ENCODE peak calls at places on chromosome 18, in seven cellular contexts. One of them, this sample, is unnamed.

GRCh38 chr18:48539406-48540328 is 836 bp downstream of the CTIF start:
- DNase-seq in NCI-H1105: peak
- DNase-seq in GM13977: peak
- DNase-seq in ovary: peak
- DNase-seq in stimulated activated CD4-positive, alpha-beta T cell treated with anti-CD3 and anti-CD28 coated beads, Interleukin-2, amount 100 ng/mL, for 24 hours: peak
- DNase-seq in hypothalamus: peak
- DNase-seq in activated T-cell treated with anti-CD3 and anti-CD28 coated beads for 24 hours: no peak
- DNase-seq in this sample: peak

GRCh38 chr18:57432765-57433400 is 2.3 kb upstream of the ONECUT2 start:
- DNase-seq in NCI-H1105: no peak
- DNase-seq in GM13977: no peak
- DNase-seq in ovary: no peak
- DNase-seq in stimulated activated CD4-positive, alpha-beta T cell treated with anti-CD3 and anti-CD28 coated beads, Interleukin-2, amount 100 ng/mL, for 24 hours: no peak
- DNase-seq in hypothalamus: no peak
- DNase-seq in activated T-cell treated with anti-CD3 and anti-CD28 coated beads for 24 hours: no peak
- DNase-seq in this sample: no peak

GRCh38 chr18:48893559-48894265 is 57.1 kb downstream of the SMAD7 start:
- DNase-seq in NCI-H1105: no peak
- DNase-seq in GM13977: no peak
- DNase-seq in ovary: no peak
- DNase-seq in stimulated activated CD4-positive, alpha-beta T cell treated with anti-CD3 and anti-CD28 coated beads, Interleukin-2, amount 100 ng/mL, for 24 hours: no peak
- DNase-seq in hypothalamus: no peak
- DNase-seq in activated T-cell treated with anti-CD3 and anti-CD28 coated beads for 24 hours: no peak
- DNase-seq in this sample: no peak

GRCh38 chr18:21933931-21934765 is 193.6 kb downstream of the MIB1 start:
- DNase-seq in NCI-H1105: no peak
- DNase-seq in GM13977: no peak
- DNase-seq in ovary: no peak
- DNase-seq in stimulated activated CD4-positive, alpha-beta T cell treated with anti-CD3 and anti-CD28 coated beads, Interleukin-2, amount 100 ng/mL, for 24 hours: no peak
- DNase-seq in hypothalamus: no peak
- DNase-seq in activated T-cell treated with anti-CD3 and anti-CD28 coated beads for 24 hours: no peak
- DNase-seq in this sample: no peak

GRCh38 chr18:32093106-32093511 is 1.4 kb downstream of the RNF138 start:
- DNase-seq in NCI-H1105: peak
- DNase-seq in GM13977: peak
- DNase-seq in ovary: no peak
- DNase-seq in stimulated activated CD4-positive, alpha-beta T cell treated with anti-CD3 and anti-CD28 coated beads, Interleukin-2, amount 100 ng/mL, for 24 hours: peak
- DNase-seq in hypothalamus: peak
- DNase-seq in activated T-cell treated with anti-CD3 and anti-CD28 coated beads for 24 hours: no peak
- DNase-seq in this sample: peak

GRCh38 chr18:76380791-76381405 is 114.1 kb downstream of the ZNF516 start:
- DNase-seq in NCI-H1105: no peak
- DNase-seq in GM13977: no peak
- DNase-seq in ovary: peak
- DNase-seq in stimulated activated CD4-positive, alpha-beta T cell treated with anti-CD3 and anti-CD28 coated beads, Interleukin-2, amount 100 ng/mL, for 24 hours: peak
- DNase-seq in hypothalamus: no peak
- DNase-seq in activated T-cell treated with anti-CD3 and anti-CD28 coated beads for 24 hours: no peak
- DNase-seq in this sample: no peak

GRCh38 chr18:72456802-72457201 is 87.3 kb downstream of the CBLN2 start:
- DNase-seq in NCI-H1105: no peak
- DNase-seq in GM13977: no peak
- DNase-seq in ovary: no peak
- DNase-seq in stimulated activated CD4-positive, alpha-beta T cell treated with anti-CD3 and anti-CD28 coated beads, Interleukin-2, amount 100 ng/mL, for 24 hours: no peak
- DNase-seq in hypothalamus: no peak
- DNase-seq in activated T-cell treated with anti-CD3 and anti-CD28 coated beads for 24 hours: no peak
- DNase-seq in this sample: no peak

GRCh38 chr18:9916067-9916684 is 2.4 kb downstream of the VAPA start:
- DNase-seq in NCI-H1105: no peak
- DNase-seq in GM13977: no peak
- DNase-seq in ovary: no peak
- DNase-seq in stimulated activated CD4-positive, alpha-beta T cell treated with anti-CD3 and anti-CD28 coated beads, Interleukin-2, amount 100 ng/mL, for 24 hours: no peak
- DNase-seq in hypothalamus: no peak
- DNase-seq in activated T-cell treated with anti-CD3 and anti-CD28 coated beads for 24 hours: no peak
- DNase-seq in this sample: no peak

GRCh38 chr18:5912491-5912890 is 17.2 kb upstream of the TMEM200C start:
- DNase-seq in NCI-H1105: no peak
- DNase-seq in GM13977: no peak
- DNase-seq in ovary: no peak
- DNase-seq in stimulated activated CD4-positive, alpha-beta T cell treated with anti-CD3 and anti-CD28 coated beads, Interleukin-2, amount 100 ng/mL, for 24 hours: no peak
- DNase-seq in hypothalamus: no peak
- DNase-seq in activated T-cell treated with anti-CD3 and anti-CD28 coated beads for 24 hours: no peak
- DNase-seq in this sample: no peak

GRCh38 chr18:64127172-64127571 is 21.7 kb downstream of the LINC00305 start:
- DNase-seq in NCI-H1105: no peak
- DNase-seq in GM13977: peak
- DNase-seq in ovary: no peak
- DNase-seq in stimulated activated CD4-positive, alpha-beta T cell treated with anti-CD3 and anti-CD28 coated beads, Interleukin-2, amount 100 ng/mL, for 24 hours: no peak
- DNase-seq in hypothalamus: no peak
- DNase-seq in activated T-cell treated with anti-CD3 and anti-CD28 coated beads for 24 hours: no peak
- DNase-seq in this sample: no peak

GRCh38 chr18:26008619-26009018 is 81.8 kb downstream of the SS18 start:
- DNase-seq in NCI-H1105: no peak
- DNase-seq in GM13977: no peak
- DNase-seq in ovary: no peak
- DNase-seq in stimulated activated CD4-positive, alpha-beta T cell treated with anti-CD3 and anti-CD28 coated beads, Interleukin-2, amount 100 ng/mL, for 24 hours: no peak
- DNase-seq in hypothalamus: no peak
- DNase-seq in activated T-cell treated with anti-CD3 and anti-CD28 coated beads for 24 hours: no peak
- DNase-seq in this sample: no peak

GRCh38 chr18:27605107-27605834 is 420.2 kb upstream of the CHST9 start:
- DNase-seq in NCI-H1105: peak
- DNase-seq in GM13977: peak
- DNase-seq in ovary: no peak
- DNase-seq in stimulated activated CD4-positive, alpha-beta T cell treated with anti-CD3 and anti-CD28 coated beads, Interleukin-2, amount 100 ng/mL, for 24 hours: no peak
- DNase-seq in hypothalamus: peak
- DNase-seq in activated T-cell treated with anti-CD3 and anti-CD28 coated beads for 24 hours: no peak
- DNase-seq in this sample: peak

GRCh38 chr18:58779514-58779913 is 85.2 kb upstream of the ZNF532 start:
- DNase-seq in NCI-H1105: no peak
- DNase-seq in GM13977: no peak
- DNase-seq in ovary: no peak
- DNase-seq in stimulated activated CD4-positive, alpha-beta T cell treated with anti-CD3 and anti-CD28 coated beads, Interleukin-2, amount 100 ng/mL, for 24 hours: no peak
- DNase-seq in hypothalamus: no peak
- DNase-seq in activated T-cell treated with anti-CD3 and anti-CD28 coated beads for 24 hours: no peak
- DNase-seq in this sample: no peak

GRCh38 chr18:9516437-9517064 is 41.2 kb downstream of the RALBP1 start:
- DNase-seq in NCI-H1105: peak
- DNase-seq in GM13977: peak
- DNase-seq in ovary: no peak
- DNase-seq in stimulated activated CD4-positive, alpha-beta T cell treated with anti-CD3 and anti-CD28 coated beads, Interleukin-2, amount 100 ng/mL, for 24 hours: no peak
- DNase-seq in hypothalamus: no peak
- DNase-seq in activated T-cell treated with anti-CD3 and anti-CD28 coated beads for 24 hours: no peak
- DNase-seq in this sample: no peak

GRCh38 chr18:79227617-79228016 is 158.4 kb downstream of the ATP9B start:
- DNase-seq in NCI-H1105: no peak
- DNase-seq in GM13977: no peak
- DNase-seq in ovary: no peak
- DNase-seq in stimulated activated CD4-positive, alpha-beta T cell treated with anti-CD3 and anti-CD28 coated beads, Interleukin-2, amount 100 ng/mL, for 24 hours: no peak
- DNase-seq in hypothalamus: no peak
- DNase-seq in activated T-cell treated with anti-CD3 and anti-CD28 coated beads for 24 hours: no peak
- DNase-seq in this sample: no peak

GRCh38 chr18:63676526-63676925 is 14.8 kb upstream of the SERPINB3 start:
- DNase-seq in NCI-H1105: peak
- DNase-seq in GM13977: no peak
- DNase-seq in ovary: no peak
- DNase-seq in stimulated activated CD4-positive, alpha-beta T cell treated with anti-CD3 and anti-CD28 coated beads, Interleukin-2, amount 100 ng/mL, for 24 hours: no peak
- DNase-seq in hypothalamus: no peak
- DNase-seq in activated T-cell treated with anti-CD3 and anti-CD28 coated beads for 24 hours: no peak
- DNase-seq in this sample: no peak

GRCh38 chr18:53426656-53427055 is 797.8 kb downstream of the MBD2 start:
- DNase-seq in NCI-H1105: no peak
- DNase-seq in GM13977: no peak
- DNase-seq in ovary: no peak
- DNase-seq in stimulated activated CD4-positive, alpha-beta T cell treated with anti-CD3 and anti-CD28 coated beads, Interleukin-2, amount 100 ng/mL, for 24 hours: no peak
- DNase-seq in hypothalamus: no peak
- DNase-seq in activated T-cell treated with anti-CD3 and anti-CD28 coated beads for 24 hours: no peak
- DNase-seq in this sample: no peak

GRCh38 chr18:48023334-48024008 is 93.0 kb upstream of the SMAD2 start:
- DNase-seq in NCI-H1105: peak
- DNase-seq in GM13977: peak
- DNase-seq in ovary: peak
- DNase-seq in stimulated activated CD4-positive, alpha-beta T cell treated with anti-CD3 and anti-CD28 coated beads, Interleukin-2, amount 100 ng/mL, for 24 hours: no peak
- DNase-seq in hypothalamus: no peak
- DNase-seq in activated T-cell treated with anti-CD3 and anti-CD28 coated beads for 24 hours: no peak
- DNase-seq in this sample: peak

GRCh38 chr18:11146238-11146946 is 3.0 kb downstream of the PIEZO2 start:
- DNase-seq in NCI-H1105: no peak
- DNase-seq in GM13977: no peak
- DNase-seq in ovary: no peak
- DNase-seq in stimulated activated CD4-positive, alpha-beta T cell treated with anti-CD3 and anti-CD28 coated beads, Interleukin-2, amount 100 ng/mL, for 24 hours: no peak
- DNase-seq in hypothalamus: peak
- DNase-seq in activated T-cell treated with anti-CD3 and anti-CD28 coated beads for 24 hours: no peak
- DNase-seq in this sample: peak

GRCh38 chr18:29651121-29651675 is 1391.3 kb downstream of the DSC3 start:
- DNase-seq in NCI-H1105: no peak
- DNase-seq in GM13977: no peak
- DNase-seq in ovary: no peak
- DNase-seq in stimulated activated CD4-positive, alpha-beta T cell treated with anti-CD3 and anti-CD28 coated beads, Interleukin-2, amount 100 ng/mL, for 24 hours: no peak
- DNase-seq in hypothalamus: no peak
- DNase-seq in activated T-cell treated with anti-CD3 and anti-CD28 coated beads for 24 hours: no peak
- DNase-seq in this sample: no peak

GRCh38 chr18:74281639-74282358 is 10.0 kb downstream of the CYB5A start:
- DNase-seq in NCI-H1105: no peak
- DNase-seq in GM13977: no peak
- DNase-seq in ovary: no peak
- DNase-seq in stimulated activated CD4-positive, alpha-beta T cell treated with anti-CD3 and anti-CD28 coated beads, Interleukin-2, amount 100 ng/mL, for 24 hours: no peak
- DNase-seq in hypothalamus: no peak
- DNase-seq in activated T-cell treated with anti-CD3 and anti-CD28 coated beads for 24 hours: no peak
- DNase-seq in this sample: peak

GRCh38 chr18:27007880-27008279 is 142.4 kb upstream of the AQP4 start:
- DNase-seq in NCI-H1105: no peak
- DNase-seq in GM13977: no peak
- DNase-seq in ovary: no peak
- DNase-seq in stimulated activated CD4-positive, alpha-beta T cell treated with anti-CD3 and anti-CD28 coated beads, Interleukin-2, amount 100 ng/mL, for 24 hours: no peak
- DNase-seq in hypothalamus: no peak
- DNase-seq in activated T-cell treated with anti-CD3 and anti-CD28 coated beads for 24 hours: no peak
- DNase-seq in this sample: no peak

GRCh38 chr18:37254256-37254880 is 311.2 kb downstream of the CELF4 start:
- DNase-seq in NCI-H1105: peak
- DNase-seq in GM13977: no peak
- DNase-seq in ovary: no peak
- DNase-seq in stimulated activated CD4-positive, alpha-beta T cell treated with anti-CD3 and anti-CD28 coated beads, Interleukin-2, amount 100 ng/mL, for 24 hours: no peak
- DNase-seq in hypothalamus: no peak
- DNase-seq in activated T-cell treated with anti-CD3 and anti-CD28 coated beads for 24 hours: no peak
- DNase-seq in this sample: no peak

GRCh38 chr18:39998332-39998731 is 1956.7 kb upstream of the PIK3C3 start:
- DNase-seq in NCI-H1105: no peak
- DNase-seq in GM13977: no peak
- DNase-seq in ovary: no peak
- DNase-seq in stimulated activated CD4-positive, alpha-beta T cell treated with anti-CD3 and anti-CD28 coated beads, Interleukin-2, amount 100 ng/mL, for 24 hours: no peak
- DNase-seq in hypothalamus: no peak
- DNase-seq in activated T-cell treated with anti-CD3 and anti-CD28 coated beads for 24 hours: no peak
- DNase-seq in this sample: no peak

GRCh38 chr18:6920099-6920955 is 190.8 kb downstream of the ARHGAP28 start:
- DNase-seq in NCI-H1105: no peak
- DNase-seq in GM13977: peak
- DNase-seq in ovary: peak
- DNase-seq in stimulated activated CD4-positive, alpha-beta T cell treated with anti-CD3 and anti-CD28 coated beads, Interleukin-2, amount 100 ng/mL, for 24 hours: no peak
- DNase-seq in hypothalamus: peak
- DNase-seq in activated T-cell treated with anti-CD3 and anti-CD28 coated beads for 24 hours: no peak
- DNase-seq in this sample: peak

GRCh38 chr18:32284284-32284683 is 94.4 kb downstream of the MEP1B start:
- DNase-seq in NCI-H1105: no peak
- DNase-seq in GM13977: no peak
- DNase-seq in ovary: no peak
- DNase-seq in stimulated activated CD4-positive, alpha-beta T cell treated with anti-CD3 and anti-CD28 coated beads, Interleukin-2, amount 100 ng/mL, for 24 hours: no peak
- DNase-seq in hypothalamus: no peak
- DNase-seq in activated T-cell treated with anti-CD3 and anti-CD28 coated beads for 24 hours: no peak
- DNase-seq in this sample: no peak

GRCh38 chr18:26621161-26622026 is 73.0 kb upstream of the KCTD1 start:
- DNase-seq in NCI-H1105: no peak
- DNase-seq in GM13977: peak
- DNase-seq in ovary: no peak
- DNase-seq in stimulated activated CD4-positive, alpha-beta T cell treated with anti-CD3 and anti-CD28 coated beads, Interleukin-2, amount 100 ng/mL, for 24 hours: no peak
- DNase-seq in hypothalamus: peak
- DNase-seq in activated T-cell treated with anti-CD3 and anti-CD28 coated beads for 24 hours: no peak
- DNase-seq in this sample: peak

GRCh38 chr18:57813245-57813644 is 10.1 kb upstream of the ATP8B1 start:
- DNase-seq in NCI-H1105: no peak
- DNase-seq in GM13977: no peak
- DNase-seq in ovary: no peak
- DNase-seq in stimulated activated CD4-positive, alpha-beta T cell treated with anti-CD3 and anti-CD28 coated beads, Interleukin-2, amount 100 ng/mL, for 24 hours: no peak
- DNase-seq in hypothalamus: no peak
- DNase-seq in activated T-cell treated with anti-CD3 and anti-CD28 coated beads for 24 hours: no peak
- DNase-seq in this sample: no peak

GRCh38 chr18:8844721-8845148 is 139.4 kb downstream of the MTCL1 start:
- DNase-seq in NCI-H1105: no peak
- DNase-seq in GM13977: no peak
- DNase-seq in ovary: no peak
- DNase-seq in stimulated activated CD4-positive, alpha-beta T cell treated with anti-CD3 and anti-CD28 coated beads, Interleukin-2, amount 100 ng/mL, for 24 hours: no peak
- DNase-seq in hypothalamus: no peak
- DNase-seq in activated T-cell treated with anti-CD3 and anti-CD28 coated beads for 24 hours: no peak
- DNase-seq in this sample: peak

GRCh38 chr18:70371908-70372307 is 83.1 kb downstream of the SOCS6 start:
- DNase-seq in NCI-H1105: no peak
- DNase-seq in GM13977: no peak
- DNase-seq in ovary: no peak
- DNase-seq in stimulated activated CD4-positive, alpha-beta T cell treated with anti-CD3 and anti-CD28 coated beads, Interleukin-2, amount 100 ng/mL, for 24 hours: no peak
- DNase-seq in hypothalamus: no peak
- DNase-seq in activated T-cell treated with anti-CD3 and anti-CD28 coated beads for 24 hours: no peak
- DNase-seq in this sample: no peak